ENCODE peak calls at places on chromosome 2, in seven cellular contexts. Y is K562, P is IMR-90, Z is SK-N-SH, C is GM12878, D is H1, Q is HepG2. S is an unnamed sample.
A peak's percentile ranks its signal among the peaks of the same experiment; 100 is the strongest.

GRCh38 chr2:64101141-64101591 is 43.1 kb downstream of the PELI1 start:
- DNase-seq in Y (no peak), P (peak; percentile 63), Z (no peak), C (no peak), D (no peak), Q (no peak), S (no peak)

GRCh38 chr2:238243496-238244076 is 3.7 kb upstream of the HES6 start:
- DNase-seq in Y (no peak), P (no peak), Z (no peak), C (no peak), D (no peak), Q (no peak), S (no peak)

GRCh38 chr2:65370387-65371093 is 61.9 kb downstream of the SPRED2 start:
- DNase-seq in Y (peak; percentile 49), P (no peak), Z (no peak), C (peak; percentile 30), D (no peak), Q (peak; percentile 93), S (no peak)

GRCh38 chr2:106161938-106162814 is 31.9 kb downstream of the UXS1 start:
- DNase-seq in Y (peak; percentile 40), P (no peak), Z (no peak), C (no peak), D (no peak), Q (no peak), S (no peak)

GRCh38 chr2:73202156-73203054 is at the start of gene NOTO:
- DNase-seq in Y (no peak), P (no peak), Z (peak; percentile 73), C (no peak), D (peak; percentile 81), Q (no peak), S (no peak)

GRCh38 chr2:239956818-239957261 is 68.3 kb downstream of the NDUFA10 start:
- DNase-seq in Y (no peak), P (no peak), Z (no peak), C (no peak), D (no peak), Q (no peak), S (no peak)

GRCh38 chr2:200862532-200863000 is 1.9 kb downstream of the CLK1 start:
- DNase-seq in Y (peak; percentile 42), P (peak; percentile 88), Z (peak; percentile 33), C (peak; percentile 40), D (no peak), Q (peak; percentile 74), S (no peak)

GRCh38 chr2:128774320-128775063 is 455.8 kb upstream of the HS6ST1 start:
- DNase-seq in Y (no peak), P (no peak), Z (no peak), C (no peak), D (peak; percentile 11), Q (no peak), S (no peak)

GRCh38 chr2:1614564-1614963 is 129.8 kb downstream of the PXDN start:
- DNase-seq in Y (no peak), P (no peak), Z (no peak), C (no peak), D (no peak), Q (no peak), S (no peak)

GRCh38 chr2:207782238-207783030 is 12.7 kb upstream of the FZD5 start:
- DNase-seq in Y (no peak), P (no peak), Z (no peak), C (no peak), D (no peak), Q (peak; percentile 92), S (no peak)

GRCh38 chr2:240956161-240956934 is 42.1 kb upstream of the SNED1 start:
- DNase-seq in Y (no peak), P (no peak), Z (peak; percentile 28), C (no peak), D (peak; percentile 41), Q (no peak), S (no peak)

GRCh38 chr2:74659462-74659861 is 5.4 kb downstream of the SEMA4F start:
- DNase-seq in Y (peak; percentile 49), P (peak; percentile 5), Z (no peak), C (no peak), D (no peak), Q (no peak), S (no peak)

GRCh38 chr2:233462202-233462785 is 104.3 kb downstream of the USP40 start:
- DNase-seq in Y (no peak), P (no peak), Z (no peak), C (no peak), D (no peak), Q (no peak), S (no peak)

GRCh38 chr2:175097297-175097696 is 70.7 kb downstream of the ATF2 start:
- DNase-seq in Y (no peak), P (peak; percentile 97), Z (no peak), C (no peak), D (no peak), Q (no peak), S (no peak)

GRCh38 chr2:15673919-15674636 is 82.4 kb downstream of the DDX1 start:
- DNase-seq in Y (no peak), P (peak; percentile 8), Z (no peak), C (no peak), D (no peak), Q (peak; percentile 73), S (no peak)

GRCh38 chr2:158953926-158954763 is 14.3 kb upstream of the TANC1 start:
- DNase-seq in Y (peak; percentile 15), P (peak; percentile 89), Z (peak; percentile 70), C (no peak), D (no peak), Q (peak; percentile 77), S (peak; percentile 32)

GRCh38 chr2:25895620-25896019 is 17.3 kb upstream of the ASXL2 start:
- DNase-seq in Y (no peak), P (no peak), Z (no peak), C (no peak), D (no peak), Q (no peak), S (no peak)

GRCh38 chr2:216590780-216591179 is 42.4 kb upstream of the IGFBP2 start:
- DNase-seq in Y (no peak), P (peak; percentile 51), Z (peak; percentile 30), C (no peak), D (no peak), Q (no peak), S (peak; percentile 13)

GRCh38 chr2:94982661-94983060 is 42.8 kb upstream of the MAL start:
- DNase-seq in Y (no peak), P (peak; percentile 32), Z (no peak), C (no peak), D (no peak), Q (no peak), S (no peak)

GRCh38 chr2:10255189-10256030 is 47.3 kb upstream of the HPCAL1 start:
- DNase-seq in Y (no peak), P (no peak), Z (no peak), C (no peak), D (no peak), Q (no peak), S (no peak)

GRCh38 chr2:174051741-174052638 is 86.8 kb upstream of the SP3 start:
- DNase-seq in Y (peak; percentile 85), P (peak; percentile 83), Z (peak; percentile 74), C (no peak), D (no peak), Q (peak; percentile 94), S (peak; percentile 73)

GRCh38 chr2:66134113-66134730 is 300.7 kb upstream of the MEIS1 start:
- DNase-seq in Y (no peak), P (no peak), Z (no peak), C (no peak), D (no peak), Q (no peak), S (no peak)

GRCh38 chr2:27123302-27124150 is at the start of gene ABHD1:
- DNase-seq in Y (peak; percentile 63), P (no peak), Z (peak; percentile 94), C (no peak), D (peak; percentile 85), Q (peak; percentile 59), S (peak; percentile 36)

GRCh38 chr2:223613017-223613950 is 11.1 kb upstream of the SCG2 start:
- DNase-seq in Y (peak; percentile 76), P (peak; percentile 99), Z (peak; percentile 69), C (no peak), D (peak; percentile 58), Q (peak; percentile 45), S (peak; percentile 96)

GRCh38 chr2:37417321-37417720 is 72.9 kb downstream of the QPCT start:
- DNase-seq in Y (no peak), P (peak; percentile 81), Z (no peak), C (no peak), D (no peak), Q (no peak), S (no peak)

GRCh38 chr2:47038656-47039501 is 116.2 kb downstream of the STPG4 start:
- DNase-seq in Y (peak; percentile 6), P (no peak), Z (no peak), C (peak; percentile 27), D (no peak), Q (no peak), S (no peak)
- TF ChIP-seq RFX5 in Y (no peak), P (no peak), Z (no peak), C (no peak), D (no peak), Q (no peak), S (no peak)

GRCh38 chr2:168607992-168608391 is 151.9 kb downstream of the CERS6 start:
- DNase-seq in Y (no peak), P (peak; percentile 39), Z (no peak), C (no peak), D (no peak), Q (no peak), S (no peak)
- TF ChIP-seq RFX5 in Y (no peak), P (no peak), Z (no peak), C (no peak), D (no peak), Q (no peak), S (no peak)

GRCh38 chr2:68391099-68391498 is 26.0 kb downstream of the PLEK start:
- DNase-seq in Y (no peak), P (no peak), Z (no peak), C (no peak), D (no peak), Q (no peak), S (no peak)

GRCh38 chr2:68388772-68389171 is 23.7 kb downstream of the PLEK start:
- DNase-seq in Y (no peak), P (no peak), Z (no peak), C (no peak), D (no peak), Q (no peak), S (no peak)

GRCh38 chr2:68390600-68390999 is 25.5 kb downstream of the PLEK start:
- DNase-seq in Y (no peak), P (no peak), Z (no peak), C (no peak), D (no peak), Q (no peak), S (no peak)

GRCh38 chr2:68390114-68390513 is 25.0 kb downstream of the PLEK start:
- DNase-seq in Y (no peak), P (no peak), Z (no peak), C (no peak), D (no peak), Q (no peak), S (no peak)

DNA sequence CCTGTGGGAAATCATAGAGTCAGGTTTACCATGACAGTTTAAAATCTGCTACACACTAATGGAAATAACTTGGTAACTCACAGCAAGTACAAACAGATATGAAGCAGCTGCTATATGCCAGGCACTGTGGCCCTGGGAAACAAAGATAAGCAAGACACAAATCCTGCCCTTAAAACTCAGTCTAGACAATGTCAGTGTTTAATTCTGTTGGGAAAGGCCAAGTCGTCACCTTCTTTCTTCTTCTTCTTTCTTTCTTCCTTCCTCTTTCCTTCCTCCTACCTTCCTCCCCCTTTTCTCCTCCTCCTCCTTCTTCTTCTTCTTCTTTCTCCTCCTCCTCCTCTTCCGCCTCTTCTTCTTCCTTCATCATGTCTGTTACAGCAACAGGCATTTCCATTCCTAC is 26.8 kb downstream of the PLEK start:
- DNase-seq in Y (peak; percentile 69), P (no peak), Z (no peak), C (no peak), D (no peak), Q (no peak), S (no peak)
- TF ChIP-seq RFX5 in Y (no peak), P (no peak), Z (no peak), C (no peak), D (no peak), Q (no peak), S (no peak)

GRCh38 chr2:229780856-229781773 is 66.8 kb upstream of the DNER start:
- DNase-seq in Y (peak; percentile 24), P (peak; percentile 77), Z (peak; percentile 49), C (no peak), D (peak; percentile 50), Q (peak; percentile 43), S (peak; percentile 24)
- TF ChIP-seq RFX5 in Y (no peak), P (no peak), Z (no peak), C (no peak), D (no peak), Q (no peak), S (no peak)

S was measured in A549.